ENCODE peak calls at places on chromosomes 2 and 18, in ten cellular contexts. D is endothelial cell of umbilical vein; A is breast epithelium; W is transverse colon; N is esophagus muscularis mucosa; M is effector memory CD4-positive, alpha-beta T cell; S is A549; Q is heart left ventricle; F is uterus; O is CD8-positive, alpha-beta T cell. P is an unnamed sample. For H3K4me1, the result is how much of the 10 kb centered on the place peaks cover.

GRCh38 chr18:32418148-32418547 is 52.5 kb downstream of the GAREM1 start:
- DNase-seq in D (no peak), A (no peak), W (no peak), N (no peak), M (no peak), S (no peak), Q (no peak), F (no peak), O (no peak), P (no peak)

GRCh38 chr2:105406221-105406620 is 7.4 kb upstream of the FHL2 start:
- DNase-seq in D (peak), A (no peak), W (no peak), N (no peak), M (no peak), S (no peak), Q (no peak), F (no peak), O (no peak), P (no peak)

GRCh38 chr18:73707035-73707434 is 440.6 kb downstream of the FBXO15 start:
- DNase-seq in D (no peak), A (no peak), W (no peak), N (no peak), M (no peak), S (peak), Q (no peak), F (no peak), O (no peak), P (no peak)

GRCh38 chr2:119744335-119744939 is 15.3 kb upstream of the PTPN4 start:
- DNase-seq in D (peak), A (no peak), W (no peak), N (no peak), M (no peak), S (peak), Q (no peak), F (no peak), O (no peak), P (no peak)

GRCh38 chr2:43399515-43400245 is 173.3 kb upstream of the ZFP36L2 start:
- DNase-seq in D (peak), A (no peak), W (no peak), N (no peak), M (no peak), S (no peak), Q (no peak), F (peak), O (no peak), P (no peak)

GRCh38 chr2:144456680-144457079 is 63.2 kb downstream of the ZEB2 start:
- DNase-seq in D (peak), A (no peak), W (no peak), N (no peak), M (no peak), S (peak), Q (no peak), F (no peak), O (no peak), P (no peak)

GRCh38 chr2:124683536-124684407 is 658.7 kb downstream of the CNTNAP5 start:
- DNase-seq in D (no peak), A (no peak), W (no peak), N (no peak), M (no peak), S (no peak), Q (no peak), F (no peak), O (no peak), P (no peak)

GRCh38 chr18:27713037-27713726 is 463.7 kb downstream of the CDH2 start:
- DNase-seq in D (no peak), A (no peak), W (no peak), N (no peak), M (no peak), S (no peak), Q (no peak), F (no peak), O (no peak), P (no peak)

GRCh38 chr2:181374741-181375675 is 82.2 kb upstream of the ITGA4 start:
- DNase-seq in D (no peak), A (no peak), W (no peak), N (no peak), M (no peak), S (no peak), Q (no peak), F (no peak), O (no peak), P (no peak)

GRCh38 chr18:26436176-26437031 is 111.9 kb downstream of the KCTD1 start:
- DNase-seq in D (no peak), A (no peak), W (no peak), N (peak), M (no peak), S (peak), Q (no peak), F (no peak), O (no peak), P (no peak)

GRCh38 chr2:53234548-53234903 is 533.1 kb upstream of the CHAC2 start:
- DNase-seq in D (no peak), A (no peak), W (peak), N (no peak), M (no peak), S (no peak), Q (no peak), F (no peak), O (no peak), P (no peak)

GRCh38 chr2:61463769-61464475 is 7.0 kb downstream of the USP34 start:
- DNase-seq in D (no peak), A (no peak), W (no peak), N (no peak), M (no peak), S (no peak), Q (no peak), F (no peak), O (no peak), P (no peak)

GRCh38 chr18:25449046-25449445 is 97.1 kb upstream of the ZNF521 start:
- DNase-seq in D (no peak), A (no peak), W (no peak), N (no peak), M (no peak), S (no peak), Q (no peak), F (no peak), O (no peak), P (no peak)

GRCh38 chr2:8888963-8889362 is 51.5 kb upstream of the KIDINS220 start:
- DNase-seq in D (no peak), A (no peak), W (no peak), N (no peak), M (no peak), S (no peak), Q (no peak), F (no peak), O (no peak), P (no peak)

GRCh38 chr2:227388537-227389011 is 825 bp upstream of the SCYGR1 start:
- DNase-seq in D (no peak), A (no peak), W (no peak), N (no peak), M (no peak), S (peak), Q (no peak), F (no peak), O (no peak), P (no peak)

GRCh38 chr2:84084856-84085255 is 374.2 kb downstream of the SUCLG1 start:
- DNase-seq in D (no peak), A (no peak), W (no peak), N (no peak), M (no peak), S (no peak), Q (no peak), F (no peak), O (no peak), P (no peak)

GRCh38 chr2:234050455-234051135 is at the start of gene SPP2:
- DNase-seq in D (no peak), A (no peak), W (no peak), N (no peak), M (no peak), S (no peak), Q (no peak), F (no peak), O (no peak), P (no peak)

GRCh38 chr2:174614261-174614660 is 16.7 kb upstream of the WIPF1 start:
- DNase-seq in D (no peak), A (no peak), W (no peak), N (no peak), M (no peak), S (peak), Q (no peak), F (no peak), O (no peak), P (no peak)

GRCh38 chr18:8045160-8045885 is 478.2 kb downstream of the PTPRM start:
- DNase-seq in D (no peak), A (no peak), W (no peak), N (no peak), M (no peak), S (no peak), Q (no peak), F (no peak), O (no peak), P (no peak)

GRCh38 chr18:74945774-74946545 is 263.0 kb downstream of the PTGR3 start:
- DNase-seq in D (no peak), A (no peak), W (no peak), N (no peak), M (no peak), S (no peak), Q (no peak), F (no peak), O (no peak), P (no peak)

GRCh38 chr2:219350215-219350937 is 17.8 kb upstream of the RESP18 start:
- DNase-seq in D (no peak), A (no peak), W (no peak), N (no peak), M (no peak), S (no peak), Q (no peak), F (no peak), O (no peak), P (no peak)

GRCh38 chr2:23754970-23755369 is 172.0 kb downstream of the ATAD2B start:
- DNase-seq in D (no peak), A (no peak), W (no peak), N (no peak), M (no peak), S (no peak), Q (no peak), F (no peak), O (no peak), P (no peak)

GRCh38 chr2:23761638-23762037 is 165.3 kb downstream of the ATAD2B start:
- DNase-seq in D (no peak), A (no peak), W (no peak), N (no peak), M (no peak), S (no peak), Q (no peak), F (no peak), O (no peak), P (no peak)

GRCh38 chr2:23760746-23761145 is 166.2 kb downstream of the ATAD2B start:
- DNase-seq in D (peak), A (no peak), W (no peak), N (no peak), M (no peak), S (peak), Q (no peak), F (no peak), O (no peak), P (no peak)

GRCh38 chr2:23756593-23757292 is 170.2 kb downstream of the ATAD2B start:
- DNase-seq in D (no peak), A (no peak), W (no peak), N (no peak), M (no peak), S (no peak), Q (no peak), F (no peak), O (no peak), P (no peak)

DNA sequence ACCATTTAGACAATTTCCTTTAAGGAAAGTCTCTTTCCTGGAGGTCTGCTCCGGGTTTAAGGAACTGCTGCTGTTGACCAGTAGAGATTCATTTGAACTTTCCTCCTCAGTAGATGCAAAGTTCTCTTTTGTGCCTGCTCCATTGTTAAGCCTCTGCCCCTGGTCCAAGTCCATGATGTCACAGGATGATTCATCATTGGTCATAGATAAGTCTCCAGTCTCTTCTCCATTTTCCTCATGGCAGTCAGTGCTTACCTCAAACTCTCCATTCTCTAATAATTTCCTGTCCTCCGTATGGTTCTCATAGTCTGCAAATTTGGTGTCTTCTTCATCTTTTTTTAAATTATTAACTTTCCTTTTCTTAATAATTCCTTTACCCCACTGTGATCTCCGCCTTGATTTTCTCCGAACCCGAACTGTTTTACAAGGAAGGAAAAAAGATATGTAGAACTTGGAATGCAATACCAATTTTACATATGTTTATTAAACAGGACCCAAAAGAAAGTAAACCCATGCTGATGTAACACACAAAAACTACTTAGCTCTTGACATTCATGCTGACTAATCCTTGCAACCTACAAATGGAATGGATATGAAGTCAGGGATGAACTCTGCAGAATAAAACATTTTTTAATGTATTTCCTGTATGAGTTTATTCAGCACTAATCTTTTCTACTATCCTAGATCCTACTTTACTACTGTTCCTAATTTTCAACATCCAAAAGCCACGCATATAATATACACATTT is 169.1 kb downstream of the ATAD2B start:
- DNase-seq in D (peak), A (no peak), W (no peak), N (no peak), M (no peak), S (peak), Q (no peak), F (peak), O (no peak), P (no peak)
- H3K27ac ChIP-seq in D (peak), A (no peak), W (no peak), N (no peak), M (no peak), S (peak), Q (no peak), F (no peak), O (no peak), P (no peak)

GRCh38 chr2:237702439-237703397 is 75.3 kb downstream of the LRRFIP1 start:
- DNase-seq in D (peak), A (no peak), W (peak), N (no peak), M (no peak), S (no peak), Q (peak), F (peak), O (peak), P (no peak)
- H3K4me1 ChIP-seq in D (half or more), A (under half), W (half or more), N (half or more), M (half or more), S (under half), Q (half or more), F (half or more), O (half or more), P (half or more)

GRCh38 chr2:111983478-111984212 is 71.4 kb upstream of the TMEM87B start:
- DNase-seq in D (no peak), A (no peak), W (no peak), N (no peak), M (no peak), S (no peak), Q (no peak), F (no peak), O (no peak), P (no peak)
- H3K27ac ChIP-seq in D (no peak), A (no peak), W (no peak), N (no peak), M (no peak), S (no peak), Q (no peak), F (no peak), O (no peak), P (no peak)

DNA sequence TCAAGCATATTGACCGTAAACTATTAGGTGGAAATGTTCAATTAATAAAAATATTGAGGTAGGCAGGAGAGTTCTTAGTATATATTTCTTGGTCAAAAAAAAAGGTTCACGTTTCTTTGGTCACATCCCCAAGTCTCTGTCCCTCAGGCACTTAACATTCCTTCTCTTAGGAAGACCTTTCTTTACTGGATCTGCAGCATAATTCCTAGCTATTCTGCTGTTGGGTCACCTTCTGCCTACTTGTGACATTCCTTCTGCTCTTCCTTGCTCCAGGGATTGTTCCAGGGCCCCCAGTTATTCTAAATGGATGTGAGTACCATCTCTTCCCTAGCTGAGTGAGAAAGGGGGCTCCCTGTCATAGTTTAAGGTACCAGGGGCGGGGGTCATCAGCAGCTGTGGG is 4.2 kb downstream of the UGP2 start:
- DNase-seq in D (no peak), A (no peak), W (no peak), N (no peak), M (no peak), S (no peak), Q (no peak), F (no peak), O (no peak), P (no peak)
- H3K4me1 ChIP-seq in D (under half), A (under half), W (half or more), N (half or more), M (under half), S (under half), Q (under half), F (under half), O (half or more), P (under half)

DNA sequence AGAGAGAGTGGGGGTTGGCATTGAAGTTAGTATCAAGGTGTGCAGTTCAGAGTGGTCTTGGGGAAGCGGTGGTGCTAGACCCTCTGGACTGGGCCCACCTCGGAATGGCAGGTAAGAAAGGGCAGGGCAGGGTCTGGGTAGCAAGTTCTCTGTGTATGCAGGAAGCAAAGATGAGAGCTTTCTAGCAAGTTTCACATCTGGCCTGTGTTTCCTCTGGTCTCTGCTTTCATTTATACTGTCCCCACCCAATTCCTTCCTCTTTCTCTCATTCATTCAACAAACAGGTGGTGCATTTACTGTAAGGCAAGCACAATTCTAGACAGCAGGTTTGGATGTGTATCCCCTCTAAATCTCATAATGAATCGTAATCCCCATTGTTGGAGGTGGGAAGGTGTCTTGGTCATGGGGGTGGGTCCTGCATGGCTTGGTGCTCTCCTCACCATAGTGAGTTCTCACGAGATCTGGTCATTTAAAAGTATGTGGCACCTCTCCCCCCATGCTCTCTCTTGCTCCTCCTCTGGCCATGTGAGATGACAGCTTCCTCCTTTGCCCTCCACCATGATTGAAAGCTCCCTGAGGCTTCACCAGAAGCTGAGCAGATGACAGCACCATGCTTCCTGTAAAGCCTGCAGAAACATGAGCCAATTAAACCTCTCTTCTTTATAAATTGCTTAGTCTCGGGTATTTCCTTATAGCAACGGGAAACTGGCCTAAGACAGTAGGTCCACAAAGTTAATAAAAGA is 51.8 kb downstream of the PKDCC start:
- DNase-seq in D (no peak), A (no peak), W (no peak), N (no peak), M (no peak), S (no peak), Q (no peak), F (no peak), O (no peak), P (peak)
- H3K27ac ChIP-seq in D (no peak), A (peak), W (peak), N (peak), M (peak), S (peak), Q (no peak), F (peak), O (no peak), P (no peak)

GRCh38 chr18:45940724-45941123 is 26.4 kb downstream of the EPG5 start:
- DNase-seq in D (no peak), A (no peak), W (no peak), N (no peak), M (no peak), S (no peak), Q (no peak), F (no peak), O (no peak), P (no peak)

GRCh38 chr18:45951021-45951714 is 16.0 kb downstream of the EPG5 start:
- DNase-seq in D (peak), A (no peak), W (no peak), N (no peak), M (no peak), S (peak), Q (no peak), F (no peak), O (no peak), P (no peak)

GRCh38 chr18:45945669-45946068 is 21.5 kb downstream of the EPG5 start:
- DNase-seq in D (no peak), A (no peak), W (no peak), N (no peak), M (no peak), S (no peak), Q (no peak), F (no peak), O (no peak), P (no peak)
- H3K4me1 ChIP-seq in D (under half), A (under half), W (under half), N (under half), M (under half), S (under half), Q (under half), F (under half), O (under half), P (under half)

DNA sequence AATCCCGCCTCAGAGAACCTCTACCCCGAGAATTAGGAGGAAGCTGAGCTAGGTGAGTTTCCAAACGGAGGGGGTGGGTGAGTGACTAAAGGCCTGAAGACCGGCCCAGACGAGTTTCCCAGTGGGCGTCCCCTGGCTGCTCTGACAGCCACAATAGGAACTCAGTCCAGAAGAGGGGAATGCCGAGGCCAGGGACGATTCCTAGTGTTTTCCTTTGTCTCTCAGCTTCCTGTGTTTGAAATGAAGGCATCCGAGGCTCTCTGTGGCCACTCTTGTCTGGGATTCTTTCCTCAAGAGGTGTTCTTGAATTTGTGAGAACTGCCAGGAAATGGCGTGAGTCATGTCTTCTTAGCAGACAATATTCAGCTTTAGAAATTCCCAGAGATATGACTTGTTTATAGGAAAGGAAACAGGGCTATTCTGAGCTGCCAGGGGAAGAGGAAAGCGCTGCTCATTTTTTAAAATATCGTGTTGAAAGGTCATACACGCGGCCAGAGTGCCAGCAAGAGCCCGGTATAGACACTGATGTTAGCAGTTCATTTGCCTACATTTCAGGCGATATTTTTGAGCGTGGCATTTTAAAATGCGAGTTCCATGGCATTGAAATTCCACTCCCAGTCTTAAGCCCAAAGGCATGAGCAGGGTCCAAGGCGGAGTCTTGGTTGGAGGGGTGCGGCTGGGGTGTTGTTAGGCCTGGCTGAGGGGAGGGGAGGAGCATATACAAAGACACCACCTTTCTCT is 169.1 kb upstream of the KLF7 start:
- DNase-seq in D (peak), A (no peak), W (peak), N (no peak), M (no peak), S (peak), Q (peak), F (peak), O (no peak), P (no peak)
- H3K27ac ChIP-seq in D (peak), A (peak), W (peak), N (peak), M (no peak), S (peak), Q (peak), F (peak), O (no peak), P (peak)

DNA sequence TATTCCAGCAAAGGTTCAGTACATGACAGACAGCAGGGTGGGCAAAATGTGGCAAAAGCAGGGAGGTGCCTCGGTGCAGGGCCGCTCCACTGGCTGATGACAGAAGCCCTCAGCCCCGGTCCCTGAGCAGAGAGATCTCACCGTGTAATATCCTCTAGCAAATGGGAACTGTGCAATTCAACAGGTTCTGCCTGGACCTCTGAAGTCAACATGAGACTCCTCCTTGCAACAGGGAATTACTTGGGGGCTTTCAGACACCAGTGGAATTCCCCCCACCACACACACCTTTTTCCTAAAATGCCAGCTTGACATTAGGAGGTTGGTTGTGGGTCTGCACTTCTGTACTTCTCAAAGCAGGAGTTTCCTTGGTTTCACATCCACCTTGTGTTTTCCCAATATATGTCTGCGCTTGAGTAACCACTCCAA is 50.8 kb downstream of the SPRED2 start:
- DNase-seq in D (no peak), A (no peak), W (no peak), N (no peak), M (no peak), S (no peak), Q (no peak), F (no peak), O (no peak), P (no peak)
- H3K4me1 ChIP-seq in D (under half), A (under half), W (half or more), N (half or more), M (under half), S (half or more), Q (under half), F (under half), O (under half), P (under half)

P was measured in Peyer's patch.